ENCODE peak calls at places on chromosomes 1 and 21, in four cellular contexts. E is coronary artery, M is kidney epithelial cell, U is mucosa of descending colon. C is an unnamed sample.

GRCh38 chr1:45836451-45836850 is 33.0 kb downstream of the MAST2 start:
- DNase-seq in U (no peak), M (no peak), E (no peak), C (no peak)

GRCh38 chr1:61659061-61659460 is 65.9 kb downstream of the TM2D1 start:
- DNase-seq in E (no peak), U (no peak), M (no peak), C (no peak)

GRCh38 chr1:153748903-153749302 is 21.1 kb downstream of the INTS3 start:
- DNase-seq in E (no peak), M (no peak), U (no peak), C (no peak)

GRCh38 chr1:201676061-201676644 is 137.2 kb downstream of the NAV1 start:
- DNase-seq in M (no peak), U (no peak), E (no peak), C (no peak)

GRCh38 chr1:24828887-24829192 is 83.6 kb downstream of the CLIC4 start:
- DNase-seq in E (no peak), M (no peak), U (no peak), C (no peak)

GRCh38 chr1:58896211-58897183 is 112.7 kb upstream of the JUN start:
- DNase-seq in E (no peak), M (no peak), U (peak; percentile 92), C (no peak)

GRCh38 chr21:21860888-21861287 is 862.7 kb downstream of the NCAM2 start:
- DNase-seq in E (no peak), M (no peak), U (no peak), C (peak; percentile 3)

GRCh38 chr1:241688940-241689368 is 36.9 kb downstream of the WDR64 start:
- DNase-seq in M (peak; percentile 77), E (no peak), U (no peak), C (peak; percentile 86)

GRCh38 chr21:29078884-29079765 is 5.7 kb upstream of the CCT8 start:
- DNase-seq in M (no peak), U (no peak), E (no peak), C (peak; percentile 20)

GRCh38 chr1:62912028-62912638 is 128.2 kb downstream of the ATG4C start:
- DNase-seq in M (no peak), U (no peak), E (no peak), C (peak; percentile 60)

GRCh38 chr1:200862713-200863415 is 9.9 kb upstream of the GPR25 start:
- DNase-seq in M (no peak), E (no peak), U (no peak), C (peak; percentile 23)

GRCh38 chr1:61125263-61125662 is 42.9 kb downstream of the NFIA start:
- DNase-seq in U (no peak), M (no peak), E (no peak), C (no peak)

GRCh38 chr1:27705545-27705944 is 20.2 kb upstream of the FAM76A start:
- DNase-seq in E (no peak), M (no peak), U (no peak), C (no peak)

GRCh38 chr21:36692844-36693143 is 6.1 kb upstream of the SIM2 start:
- DNase-seq in U (no peak), E (no peak), M (no peak), C (no peak)

GRCh38 chr21:29190920-29191319 is 60.5 kb downstream of the MAP3K7CL start:
- DNase-seq in M (no peak), E (no peak), U (no peak), C (peak; percentile 73)

GRCh38 chr1:4027492-4028138 is 127.5 kb upstream of the C1orf174 start:
- DNase-seq in E (no peak), U (no peak), M (no peak), C (no peak)

GRCh38 chr1:67135354-67135753 is 584 bp upstream of the C1orf141 start:
- DNase-seq in M (no peak), E (no peak), U (no peak), C (peak; percentile 79)

DNA sequence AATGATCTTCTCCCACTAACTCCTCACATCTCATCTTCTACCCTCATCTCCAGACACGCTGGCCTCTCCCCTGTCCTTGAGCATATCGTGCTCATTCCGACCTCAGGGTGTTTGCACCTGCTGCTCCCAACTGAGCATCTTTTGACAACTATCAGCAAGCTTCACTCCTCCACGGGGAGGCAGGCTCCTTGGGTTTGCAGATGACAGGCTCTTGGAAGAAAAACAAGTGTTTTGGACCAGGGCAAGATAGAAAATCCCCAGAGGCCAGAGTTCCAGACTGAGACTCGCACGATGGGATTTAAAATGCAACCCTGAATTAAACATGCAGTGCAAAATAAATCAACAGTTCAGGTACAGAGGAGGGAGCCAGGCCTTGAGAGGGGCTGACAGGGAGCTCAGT is 246.7 kb downstream of the PTPRU start:
- DNase-seq in M (no peak), E (peak; percentile 54), U (no peak), C (no peak)
- TF ChIP-seq CTCF in M (no peak), E (no peak), U (no peak), C (no peak)

GRCh38 chr1:174021611-174022079 is 512 bp downstream of the RC3H1 start:
- DNase-seq in E (no peak), U (peak; percentile 72), M (no peak), C (peak; percentile 20)

GRCh38 chr1:174022080-174022975 is at the start of gene RC3H1:
- DNase-seq in M (no peak), U (peak; percentile 96), E (peak; percentile 92), C (peak; percentile 81)

GRCh38 chr1:174013864-174014418 is 8.2 kb downstream of the RC3H1 start:
- DNase-seq in M (no peak), U (no peak), E (no peak), C (no peak)

GRCh38 chr1:174018565-174018964 is 3.6 kb downstream of the RC3H1 start:
- DNase-seq in U (no peak), M (no peak), E (no peak), C (no peak)

DNA sequence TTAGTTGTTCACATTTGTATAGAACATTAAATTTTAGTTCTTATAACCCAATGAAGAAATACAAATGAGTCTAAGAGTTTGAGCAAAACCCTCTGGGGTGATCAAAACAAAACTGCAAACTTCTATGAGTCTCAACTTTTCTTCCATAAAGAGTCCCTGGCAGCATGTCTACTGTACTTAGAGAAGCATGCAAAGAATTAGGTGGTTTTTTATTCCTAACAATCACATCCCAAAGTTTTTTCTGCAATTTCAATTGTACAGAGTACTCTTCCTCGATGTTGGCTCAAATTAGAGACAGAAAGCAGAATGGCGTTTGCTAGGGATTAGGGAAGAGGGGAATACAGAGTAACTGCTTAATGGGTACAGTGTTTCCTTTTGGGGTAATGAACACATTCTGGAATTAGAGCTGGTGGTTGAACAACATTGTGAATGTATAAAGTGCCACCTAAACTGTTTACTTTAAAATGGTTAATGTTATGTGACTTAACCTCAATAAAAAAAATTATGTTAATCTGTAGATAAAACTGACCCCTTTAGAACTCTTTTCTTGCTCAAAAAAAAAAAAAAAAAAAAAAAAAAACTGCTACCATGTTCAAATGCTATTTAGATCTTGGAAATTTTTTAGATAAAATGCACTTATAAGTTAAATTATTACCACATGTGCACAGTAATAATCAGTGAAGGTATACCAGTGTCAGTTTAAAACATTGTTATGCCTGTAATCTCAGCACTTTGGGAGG is 4.8 kb downstream of the RC3H1 start:
- DNase-seq in U (no peak), E (no peak), M (no peak), C (no peak)
- H3K4me3 ChIP-seq in U (no peak overlapping the region), E (no peak overlapping the region), M (no peak overlapping the region), C (peak overlapping the region; percentile 17)

GRCh38 chr1:161180643-161181042 is 3.3 kb upstream of the B4GALT3 start:
- DNase-seq in M (no peak), E (no peak), U (no peak), C (no peak)
- TF ChIP-seq CTCF in M (no peak), E (no peak), U (no peak), C (peak; percentile 29)

DNA sequence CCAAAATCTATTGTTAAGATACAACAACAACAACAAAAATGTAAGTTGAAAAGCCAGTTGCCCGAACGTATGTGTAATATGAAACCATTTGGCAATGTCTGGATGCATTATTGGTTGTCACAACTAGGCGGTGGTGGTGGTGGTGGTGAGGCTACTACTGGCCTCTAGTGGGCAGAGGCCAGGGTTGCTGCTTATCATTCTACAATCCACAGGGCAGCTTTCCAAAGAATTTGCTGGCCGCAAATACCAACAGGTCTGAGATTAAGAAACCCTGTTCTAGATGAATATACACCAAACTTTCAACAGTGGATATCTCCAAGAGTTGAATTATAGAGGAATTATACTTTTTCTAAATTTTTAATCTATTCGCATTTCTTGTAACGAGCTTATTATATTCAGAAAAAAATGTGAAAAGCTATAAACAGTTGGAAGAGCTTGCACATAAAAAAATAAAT is 26.8 kb upstream of the ZNF697 start:
- DNase-seq in E (no peak), U (no peak), M (no peak), C (peak; percentile 91)
- H3K4me3 ChIP-seq in E (peak overlapping the region; percentile 70), U (no peak overlapping the region), M (no peak overlapping the region), C (peak overlapping the region; percentile 64)

DNA sequence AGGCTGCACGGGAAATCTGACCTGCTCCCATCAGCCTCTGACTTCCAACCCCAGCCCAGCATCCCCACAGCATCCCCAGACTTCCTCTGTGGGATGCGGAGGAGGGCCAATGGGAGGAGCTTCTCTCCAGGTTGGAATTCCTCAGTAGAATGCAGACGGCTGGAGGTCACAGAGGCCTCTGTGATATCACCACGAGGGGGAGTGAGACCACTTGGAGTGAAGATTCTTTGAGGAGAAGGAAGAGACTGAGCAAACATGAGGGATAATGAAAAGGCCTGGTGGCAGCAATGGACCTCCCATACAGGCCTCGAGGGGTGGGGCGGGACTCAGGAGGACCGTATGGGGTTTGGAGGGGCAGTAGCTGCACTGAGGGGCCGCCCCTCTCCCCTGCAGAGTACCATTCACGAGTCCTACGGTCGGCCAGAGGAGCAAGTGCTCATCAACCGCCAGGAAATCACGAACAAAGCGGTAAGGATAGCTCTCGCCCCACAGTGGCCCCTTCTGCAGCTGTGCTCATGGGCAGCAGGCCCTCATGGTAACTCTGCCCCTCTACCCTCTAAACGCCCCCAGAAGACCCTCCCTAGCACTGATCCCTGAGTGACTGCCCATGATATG is at the start of gene CATSPER4:
- DNase-seq in U (no peak), E (no peak), M (no peak), C (peak; percentile 21)
- TF ChIP-seq CTCF in U (no peak), E (no peak), M (no peak), C (no peak)

DNA sequence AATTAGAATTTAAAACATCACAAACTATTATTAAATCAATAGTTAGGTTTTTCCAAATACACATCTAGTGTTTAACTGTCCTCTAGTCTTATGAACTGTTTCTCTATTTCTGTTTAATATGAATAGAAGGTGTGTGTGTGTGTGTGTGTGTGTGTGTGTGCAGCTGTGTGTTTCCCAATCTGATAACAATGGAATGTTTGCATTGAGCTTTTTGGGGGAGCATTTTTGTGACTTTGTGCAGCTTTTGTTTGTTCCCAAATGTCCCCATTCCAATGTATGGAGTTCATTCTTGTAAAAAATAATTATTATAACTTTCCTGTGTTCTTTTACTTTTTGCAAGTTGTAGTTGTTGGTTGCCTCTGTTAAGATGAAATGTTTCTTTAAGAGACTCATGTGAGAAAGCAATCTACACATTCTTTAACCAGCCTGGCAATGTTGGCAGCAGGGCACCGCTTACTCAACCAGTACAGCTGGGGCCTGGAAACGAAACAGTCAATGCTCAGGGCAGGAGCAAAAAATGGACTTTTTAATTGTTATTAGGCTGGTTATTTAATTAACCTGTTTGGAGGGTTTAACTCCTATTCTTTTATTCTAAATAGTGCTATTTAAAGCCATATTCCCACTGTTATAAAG is 354.3 kb downstream of the SRGAP2C start:
- DNase-seq in U (no peak), M (no peak), E (no peak), C (no peak)
- H3K4me3 ChIP-seq in U (no peak overlapping the region), M (no peak overlapping the region), E (no peak overlapping the region), C (no peak overlapping the region)

GRCh38 chr1:234745844-234746797 is 136.1 kb upstream of the IRF2BP2 start:
- DNase-seq in U (no peak), E (no peak), M (peak; percentile 96), C (peak; percentile 33)

GRCh38 chr1:234748713-234749112 is 138.7 kb upstream of the IRF2BP2 start:
- DNase-seq in E (no peak), M (no peak), U (no peak), C (no peak)

GRCh38 chr1:234748066-234748465 is 138.1 kb upstream of the IRF2BP2 start:
- DNase-seq in U (no peak), M (no peak), E (no peak), C (no peak)

GRCh38 chr1:234746798-234747196 is 136.8 kb upstream of the IRF2BP2 start:
- DNase-seq in U (no peak), M (no peak), E (peak; percentile 69), C (no peak)

GRCh38 chr1:234743866-234744581 is 134.0 kb upstream of the IRF2BP2 start:
- DNase-seq in M (no peak), E (peak; percentile 60), U (no peak), C (no peak)
- TF ChIP-seq CTCF in M (no peak), E (no peak), U (no peak), C (no peak)